ENCODE peak calls at places on chromosomes 11 and 22, in four cellular contexts. One of them, this sample, is unnamed. For H3K36me3, the result is how much of the 10 kb centered on the place peaks cover.

GRCh38 chr22:21754523-21755128 is 19.0 kb upstream of the YPEL1 start:
- DNase-seq in CD4-positive, alpha-beta memory T cell: no peak
- DNase-seq in left lung: no peak
- DNase-seq in Caco-2: no peak
- DNase-seq in this sample: no peak

GRCh38 chr11:105244157-105244820 is 104.7 kb upstream of the CARD18 start:
- DNase-seq in CD4-positive, alpha-beta memory T cell: no peak
- DNase-seq in left lung: no peak
- DNase-seq in Caco-2: no peak
- DNase-seq in this sample: no peak

GRCh38 chr11:36215688-36216050 is 73.6 kb downstream of the COMMD9 start:
- DNase-seq in CD4-positive, alpha-beta memory T cell: no peak
- DNase-seq in left lung: no peak
- DNase-seq in Caco-2: no peak
- DNase-seq in this sample: no peak

GRCh38 chr22:44425356-44425755 is 72.7 kb downstream of the RTL6 start:
- DNase-seq in left lung: peak
- DNase-seq in CD4-positive, alpha-beta memory T cell: no peak
- DNase-seq in Caco-2: no peak
- DNase-seq in this sample: no peak

GRCh38 chr11:35622070-35622469 is 3.8 kb downstream of the FJX1 start:
- DNase-seq in left lung: no peak
- DNase-seq in Caco-2: peak
- DNase-seq in CD4-positive, alpha-beta memory T cell: no peak
- DNase-seq in this sample: no peak

GRCh38 chr11:86916330-86916729 is 38.9 kb downstream of the FZD4 start:
- DNase-seq in CD4-positive, alpha-beta memory T cell: no peak
- DNase-seq in Caco-2: no peak
- DNase-seq in left lung: no peak
- DNase-seq in this sample: no peak

GRCh38 chr11:86698634-86699033 is 26.2 kb upstream of the ME3 start:
- DNase-seq in left lung: no peak
- DNase-seq in Caco-2: no peak
- DNase-seq in CD4-positive, alpha-beta memory T cell: no peak
- DNase-seq in this sample: peak

GRCh38 chr22:38069372-38070249 is 12.4 kb downstream of the PICK1 start:
- DNase-seq in left lung: no peak
- DNase-seq in CD4-positive, alpha-beta memory T cell: no peak
- DNase-seq in Caco-2: peak
- DNase-seq in this sample: no peak

GRCh38 chr11:3905080-3905953 is 49.9 kb downstream of the STIM1 start:
- DNase-seq in left lung: no peak
- DNase-seq in CD4-positive, alpha-beta memory T cell: peak
- DNase-seq in Caco-2: peak
- DNase-seq in this sample: no peak

GRCh38 chr11:86176165-86176884 is 68.2 kb upstream of the EED start:
- DNase-seq in CD4-positive, alpha-beta memory T cell: no peak
- DNase-seq in Caco-2: no peak
- DNase-seq in left lung: no peak
- DNase-seq in this sample: no peak

GRCh38 chr11:86303257-86303656 is 1.2 kb downstream of the HIKESHI start:
- DNase-seq in left lung: no peak
- DNase-seq in CD4-positive, alpha-beta memory T cell: no peak
- DNase-seq in Caco-2: no peak
- DNase-seq in this sample: no peak

GRCh38 chr22:42978453-42979103 is 36.4 kb downstream of the PACSIN2 start:
- DNase-seq in left lung: no peak
- DNase-seq in Caco-2: no peak
- DNase-seq in CD4-positive, alpha-beta memory T cell: no peak
- DNase-seq in this sample: no peak

GRCh38 chr22:46091277-46091977 is 58.9 kb upstream of the PPARA start:
- DNase-seq in left lung: no peak
- DNase-seq in CD4-positive, alpha-beta memory T cell: no peak
- DNase-seq in Caco-2: no peak
- DNase-seq in this sample: no peak

GRCh38 chr11:70628881-70629844 is 230.8 kb downstream of the CTTN start:
- DNase-seq in left lung: peak
- DNase-seq in Caco-2: no peak
- DNase-seq in CD4-positive, alpha-beta memory T cell: no peak
- DNase-seq in this sample: no peak

GRCh38 chr11:100562102-100562501 is 125.0 kb upstream of the ARHGAP42 start:
- DNase-seq in CD4-positive, alpha-beta memory T cell: no peak
- DNase-seq in Caco-2: no peak
- DNase-seq in left lung: no peak
- DNase-seq in this sample: peak

GRCh38 chr22:37045958-37046357 is 5.6 kb upstream of the KCTD17 start:
- DNase-seq in left lung: no peak
- DNase-seq in Caco-2: no peak
- DNase-seq in CD4-positive, alpha-beta memory T cell: no peak
- DNase-seq in this sample: peak

GRCh38 chr22:48704335-48704734 is 1123.3 kb downstream of the BRD1 start:
- DNase-seq in Caco-2: no peak
- DNase-seq in left lung: no peak
- DNase-seq in CD4-positive, alpha-beta memory T cell: no peak
- DNase-seq in this sample: no peak

GRCh38 chr22:44567846-44568493 is 69.9 kb upstream of the RTL6 start:
- DNase-seq in Caco-2: peak
- DNase-seq in left lung: peak
- DNase-seq in CD4-positive, alpha-beta memory T cell: peak
- DNase-seq in this sample: peak

GRCh38 chr11:12318791-12319733 is 58.3 kb upstream of the PARVA start:
- DNase-seq in Caco-2: no peak
- DNase-seq in CD4-positive, alpha-beta memory T cell: no peak
- DNase-seq in left lung: no peak
- DNase-seq in this sample: peak

GRCh38 chr11:2209370-2209801 is 37.8 kb upstream of the TH start:
- DNase-seq in left lung: no peak
- DNase-seq in CD4-positive, alpha-beta memory T cell: no peak
- DNase-seq in Caco-2: no peak
- DNase-seq in this sample: no peak

GRCh38 chr11:72816404-72816990 is 2.3 kb downstream of the ATG16L2 start:
- DNase-seq in CD4-positive, alpha-beta memory T cell: no peak
- DNase-seq in left lung: no peak
- DNase-seq in Caco-2: no peak
- DNase-seq in this sample: no peak

GRCh38 chr11:111571829-111572501 is 30.3 kb upstream of the SIK2 start:
- DNase-seq in CD4-positive, alpha-beta memory T cell: no peak
- DNase-seq in left lung: no peak
- DNase-seq in Caco-2: peak
- DNase-seq in this sample: no peak

GRCh38 chr11:28820296-28820989 is 712.3 kb downstream of the METTL15 start:
- DNase-seq in Caco-2: no peak
- DNase-seq in CD4-positive, alpha-beta memory T cell: no peak
- DNase-seq in left lung: no peak
- DNase-seq in this sample: no peak

GRCh38 chr22:22111267-22111751 is 128.7 kb upstream of the TOP3B start:
- DNase-seq in CD4-positive, alpha-beta memory T cell: no peak
- DNase-seq in Caco-2: no peak
- DNase-seq in left lung: no peak
- DNase-seq in this sample: no peak

GRCh38 chr11:2169626-2170570 is 1.7 kb downstream of the TH start:
- DNase-seq in CD4-positive, alpha-beta memory T cell: no peak
- DNase-seq in Caco-2: no peak
- DNase-seq in left lung: no peak
- DNase-seq in this sample: no peak

GRCh38 chr11:3823303-3823702 is 14.9 kb downstream of the PGAP2 start:
- DNase-seq in Caco-2: no peak
- DNase-seq in CD4-positive, alpha-beta memory T cell: no peak
- DNase-seq in left lung: no peak
- DNase-seq in this sample: no peak

GRCh38 chr11:73192272-73192671 is 25.8 kb upstream of the P2RY2 start:
- DNase-seq in left lung: peak
- DNase-seq in CD4-positive, alpha-beta memory T cell: no peak
- DNase-seq in Caco-2: no peak
- DNase-seq in this sample: no peak

GRCh38 chr11:20026629-20027545 is 133.4 kb downstream of the DBX1 start:
- DNase-seq in CD4-positive, alpha-beta memory T cell: no peak
- DNase-seq in Caco-2: peak
- DNase-seq in left lung: no peak
- DNase-seq in this sample: peak

GRCh38 chr11:79097279-79097875 is 343.5 kb downstream of the TENM4 start:
- DNase-seq in Caco-2: no peak
- DNase-seq in left lung: no peak
- DNase-seq in CD4-positive, alpha-beta memory T cell: no peak
- DNase-seq in this sample: no peak

GRCh38 chr11:126063510-126063858 is 818 bp upstream of the CDON start:
- DNase-seq in left lung: no peak
- DNase-seq in Caco-2: no peak
- DNase-seq in CD4-positive, alpha-beta memory T cell: no peak
- DNase-seq in this sample: no peak

GRCh38 chr11:87265132-87265531 is 227.4 kb downstream of the TMEM135 start:
- DNase-seq in CD4-positive, alpha-beta memory T cell: no peak
- DNase-seq in left lung: no peak
- DNase-seq in Caco-2: no peak
- DNase-seq in this sample: no peak

GRCh38 chr22:45507798-45508197 is 5.1 kb downstream of the FBLN1 start:
- DNase-seq in left lung: no peak
- DNase-seq in CD4-positive, alpha-beta memory T cell: no peak
- DNase-seq in Caco-2: no peak
- DNase-seq in this sample: no peak

GRCh38 chr11:31764766-31765165 is 46.4 kb downstream of the PAX6 start:
- DNase-seq in Caco-2: no peak
- DNase-seq in left lung: no peak
- DNase-seq in CD4-positive, alpha-beta memory T cell: no peak
- DNase-seq in this sample: peak

GRCh38 chr11:50379484-50379883 is 346.8 kb downstream of the OR4C45 start:
- DNase-seq in CD4-positive, alpha-beta memory T cell: no peak
- DNase-seq in Caco-2: no peak
- DNase-seq in left lung: no peak
- DNase-seq in this sample: no peak

GRCh38 chr11:114259124-114259526 is 37.1 kb upstream of the NNMT start:
- DNase-seq in Caco-2: no peak
- DNase-seq in left lung: no peak
- DNase-seq in CD4-positive, alpha-beta memory T cell: no peak
- DNase-seq in this sample: no peak

GRCh38 chr11:1007279-1007678 is 29.2 kb downstream of the MUC6 start:
- DNase-seq in Caco-2: no peak
- DNase-seq in CD4-positive, alpha-beta memory T cell: no peak
- DNase-seq in left lung: no peak
- DNase-seq in this sample: no peak
- H3K36me3 ChIP-seq in Caco-2: under half
- H3K36me3 ChIP-seq in CD4-positive, alpha-beta memory T cell: half or more
- H3K36me3 ChIP-seq in left lung: under half
- H3K36me3 ChIP-seq in this sample: half or more

DNA sequence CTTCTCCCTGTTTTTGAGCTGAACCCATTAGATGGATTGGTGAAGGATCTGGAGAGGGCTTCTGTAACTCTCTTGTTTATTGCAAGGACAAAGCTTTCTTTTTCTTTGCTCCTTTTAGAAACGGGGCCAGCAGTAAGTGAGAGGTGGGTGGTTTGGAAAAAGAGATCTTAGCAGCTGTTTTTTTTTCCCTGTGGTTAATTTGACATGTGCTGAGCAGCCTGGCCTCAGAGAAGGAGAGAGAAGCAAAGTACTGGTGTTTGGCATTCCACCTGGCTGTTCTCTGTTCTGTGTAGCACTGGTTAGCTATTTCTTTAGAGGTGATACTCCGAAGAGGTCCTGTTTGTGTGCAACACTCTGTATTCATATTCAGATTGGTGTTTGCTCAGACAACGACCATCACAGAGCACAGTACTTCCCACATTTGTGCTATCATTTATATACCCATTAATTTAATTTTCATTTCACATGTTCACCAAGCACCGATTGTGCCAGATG is 80.8 kb upstream of the SORL1-AS1 start:
- DNase-seq in Caco-2: no peak
- DNase-seq in CD4-positive, alpha-beta memory T cell: no peak
- DNase-seq in left lung: no peak
- DNase-seq in this sample: no peak
- H3K36me3 ChIP-seq in Caco-2: under half
- H3K36me3 ChIP-seq in CD4-positive, alpha-beta memory T cell: under half
- H3K36me3 ChIP-seq in left lung: under half
- H3K36me3 ChIP-seq in this sample: under half

GRCh38 chr11:130872961-130873360 is 43.3 kb downstream of the SNX19 start:
- DNase-seq in CD4-positive, alpha-beta memory T cell: no peak
- DNase-seq in left lung: no peak
- DNase-seq in Caco-2: no peak
- DNase-seq in this sample: no peak
- H3K36me3 ChIP-seq in CD4-positive, alpha-beta memory T cell: under half
- H3K36me3 ChIP-seq in left lung: under half
- H3K36me3 ChIP-seq in Caco-2: under half
- H3K36me3 ChIP-seq in this sample: under half

DNA sequence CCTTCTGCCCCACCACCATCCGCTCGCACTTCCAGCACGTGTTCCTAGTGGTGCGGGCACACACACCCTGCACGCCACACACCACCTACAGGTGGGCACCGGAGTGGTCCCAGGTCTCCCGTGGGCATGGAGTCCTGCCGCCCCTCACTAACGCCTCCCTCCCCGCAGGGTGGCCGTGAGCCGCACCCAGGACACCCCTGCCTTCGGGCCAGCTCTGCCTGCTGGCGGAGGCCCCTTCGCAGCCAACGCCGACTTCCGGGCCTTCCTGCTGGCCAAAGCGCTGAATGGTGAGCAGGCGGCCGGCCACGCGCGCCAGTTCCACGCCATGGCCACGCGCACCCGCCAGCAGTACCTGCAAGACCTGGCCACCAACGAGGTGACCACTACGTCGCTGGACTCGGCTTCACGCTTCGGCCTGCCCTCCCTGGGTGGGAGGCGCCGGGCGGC is 8.4 kb downstream of the SIPA1 start:
- DNase-seq in CD4-positive, alpha-beta memory T cell: no peak
- DNase-seq in left lung: no peak
- DNase-seq in Caco-2: no peak
- DNase-seq in this sample: no peak
- H3K36me3 ChIP-seq in CD4-positive, alpha-beta memory T cell: half or more
- H3K36me3 ChIP-seq in left lung: under half
- H3K36me3 ChIP-seq in Caco-2: under half
- H3K36me3 ChIP-seq in this sample: under half

GRCh38 chr22:31192513-31192912 is 19.6 kb upstream of the LIMK2 start:
- DNase-seq in left lung: no peak
- DNase-seq in CD4-positive, alpha-beta memory T cell: no peak
- DNase-seq in Caco-2: peak
- DNase-seq in this sample: no peak
- H3K36me3 ChIP-seq in left lung: under half
- H3K36me3 ChIP-seq in CD4-positive, alpha-beta memory T cell: under half
- H3K36me3 ChIP-seq in Caco-2: under half
- H3K36me3 ChIP-seq in this sample: under half

DNA sequence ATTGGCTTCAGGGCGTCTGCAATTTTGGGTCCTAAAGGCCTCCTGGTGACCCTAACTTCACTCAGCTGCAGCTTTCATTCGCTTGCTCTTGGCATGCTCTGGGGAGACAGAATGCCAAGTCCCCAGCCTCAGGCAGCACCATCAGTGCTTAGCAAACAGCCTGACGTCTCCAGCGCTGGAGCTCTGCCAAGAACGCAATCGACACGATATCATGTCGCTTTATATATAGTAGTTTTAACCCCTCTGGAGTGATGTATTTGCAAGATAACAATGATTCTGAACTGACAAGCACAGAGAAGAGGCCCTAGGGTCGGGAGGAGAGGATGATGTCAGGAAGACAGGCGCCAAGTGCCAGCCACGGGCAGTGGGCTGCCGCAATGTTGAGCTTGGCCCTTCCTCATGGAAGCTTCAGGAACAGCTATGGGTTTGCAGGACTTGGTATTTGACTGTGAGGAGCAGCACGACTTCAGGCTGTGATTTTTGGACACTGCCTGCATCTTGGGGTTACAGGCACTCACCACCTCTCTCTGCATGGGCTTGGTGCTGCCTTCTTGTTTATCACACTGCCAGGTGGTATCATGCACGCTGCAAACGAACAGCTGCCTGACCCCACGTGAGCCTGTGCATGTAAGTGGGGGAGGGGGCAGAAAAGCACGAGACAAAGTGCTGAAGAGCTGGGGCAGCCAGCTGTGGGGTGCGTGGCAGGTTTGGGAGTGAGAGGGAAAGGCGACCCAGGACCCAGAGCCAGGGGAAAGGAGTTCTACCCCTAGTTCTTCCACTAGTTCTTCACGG is 26.1 kb downstream of the B3GAT1 start:
- DNase-seq in Caco-2: no peak
- DNase-seq in left lung: no peak
- DNase-seq in CD4-positive, alpha-beta memory T cell: no peak
- DNase-seq in this sample: no peak
- H3K36me3 ChIP-seq in Caco-2: under half
- H3K36me3 ChIP-seq in left lung: under half
- H3K36me3 ChIP-seq in CD4-positive, alpha-beta memory T cell: under half
- H3K36me3 ChIP-seq in this sample: under half

This sample was measured in HAP-1.